ENCODE peak calls at places on chromosomes 13 and 19, in ten cellular contexts. A is psoas muscle; X is NCI-H187; P is stimulated activated CD4-positive, alpha-beta T cell treated with anti-CD3 and anti-CD28 coated beads, Interleukin-4, amount 100 ng/mL, for 4 hours; T is KBM-7; E is activated CD4-positive, alpha-beta T cell treated with anti-CD3 and anti-CD28 coated beads, Interleukin-2, amount 50 U/mL, for 48 hours; F is stimulated activated naive B cell treated with anti-CD40 and anti-IgM and Interleukin-4, amounts not matched to agents 10 μg/mL and 1 μg/mL and 100 μg/mL, for 72 hours; D is retina; S is fibroblast of mammary gland; U is mucosa of descending colon. H is an unnamed sample.

GRCh38 chr19:2282862-2283237 is 875 bp upstream of the PEAK3 start:
- DNase-seq in F (no peak), D (no peak), A (no peak), S (no peak), P (no peak), X (no peak), U (no peak), E (no peak), T (no peak), H (no peak)

GRCh38 chr13:113602291-113602970 is 17.9 kb downstream of the TFDP1 start:
- DNase-seq in D (peak), S (no peak), E (no peak), X (no peak), P (no peak), F (no peak), T (no peak), A (peak), U (peak), H (no peak)

GRCh38 chr13:74015137-74015536 is 119.1 kb downstream of the KLF12 start:
- DNase-seq in A (no peak), F (no peak), D (no peak), X (no peak), T (no peak), E (no peak), S (peak), U (no peak), P (no peak), H (no peak)

GRCh38 chr13:26679411-26679810 is 81.2 kb downstream of the GPR12 start:
- DNase-seq in F (no peak), X (no peak), U (no peak), A (no peak), T (no peak), D (peak), P (no peak), S (peak), E (no peak), H (no peak)

GRCh38 chr13:46656786-46657185 is 103.8 kb downstream of the LRCH1 start:
- DNase-seq in D (no peak), U (no peak), P (no peak), T (no peak), S (no peak), E (no peak), F (no peak), X (no peak), A (no peak), H (no peak)

GRCh38 chr13:48862572-48862971 is 113.1 kb upstream of the FNDC3A start:
- DNase-seq in E (no peak), S (no peak), U (no peak), X (no peak), D (no peak), A (no peak), P (no peak), T (peak), F (no peak), H (no peak)

GRCh38 chr19:33550741-33551140 is 29.1 kb upstream of the PEPD start:
- DNase-seq in P (no peak), X (no peak), U (no peak), F (no peak), A (no peak), E (no peak), D (no peak), T (no peak), S (no peak), H (no peak)

GRCh38 chr13:111423168-111423785 is 102.8 kb downstream of the TEX29 start:
- DNase-seq in X (no peak), U (no peak), A (no peak), T (no peak), P (no peak), E (no peak), D (no peak), S (no peak), F (no peak), H (no peak)

GRCh38 chr19:6023085-6023682 is 45.2 kb upstream of the RANBP3 start:
- DNase-seq in X (no peak), E (no peak), S (peak), P (no peak), F (no peak), T (no peak), U (no peak), A (peak), D (no peak), H (no peak)

GRCh38 chr13:39350461-39350881 is 252.5 kb downstream of the LHFPL6 start:
- DNase-seq in P (no peak), X (no peak), U (no peak), F (no peak), E (no peak), T (no peak), D (peak), S (no peak), A (no peak), H (no peak)

GRCh38 chr19:6802336-6803035 is 30.0 kb downstream of the VAV1 start:
- DNase-seq in A (peak), F (peak), U (peak), E (peak), P (peak), X (no peak), S (no peak), T (peak), D (no peak), H (no peak)

GRCh38 chr13:59643906-59644626 is 519.7 kb downstream of the DIAPH3 start:
- DNase-seq in P (no peak), U (no peak), F (no peak), E (no peak), X (no peak), T (no peak), D (no peak), A (no peak), S (no peak), H (no peak)

GRCh38 chr13:112693831-112694497 is 4.1 kb downstream of the ATP11A start:
- DNase-seq in U (no peak), E (no peak), T (peak), S (peak), F (no peak), X (no peak), A (no peak), P (no peak), D (no peak), H (peak)

GRCh38 chr19:16778796-16779411 is 50.3 kb upstream of the SIN3B start:
- DNase-seq in F (peak), E (peak), X (no peak), T (peak), S (peak), D (peak), U (peak), A (no peak), P (no peak), H (peak)

GRCh38 chr13:110135977-110136597 is 170.9 kb downstream of the COL4A1 start:
- DNase-seq in U (no peak), D (no peak), X (no peak), P (no peak), A (no peak), T (no peak), S (no peak), F (no peak), E (no peak), H (no peak)

GRCh38 chr19:29596080-29596479 is 10.0 kb upstream of the POP4 start:
- DNase-seq in E (no peak), X (peak), T (no peak), P (no peak), U (no peak), S (no peak), F (no peak), A (no peak), D (no peak), H (no peak)

GRCh38 chr13:84431646-84432045 is 549.4 kb upstream of the SLITRK1 start:
- DNase-seq in F (no peak), S (peak), X (no peak), T (no peak), E (no peak), A (no peak), U (no peak), D (no peak), P (no peak), H (no peak)

GRCh38 chr13:72808917-72809500 is 27.1 kb downstream of the PIBF1 start:
- DNase-seq in S (peak), P (no peak), E (no peak), F (no peak), D (peak), U (no peak), X (no peak), T (peak), A (no peak), H (peak)

GRCh38 chr19:45070214-45070613 is 6.1 kb downstream of the ZNF296 start:
- DNase-seq in U (no peak), A (no peak), F (no peak), P (no peak), T (no peak), D (no peak), S (no peak), X (no peak), E (no peak), H (no peak)